ENCODE peak calls at places on chromosomes 5 and 9, in five cellular contexts. J, N, S, P and D are unnamed samples.

GRCh38 chr5:54159837-54160215 is 150.5 kb downstream of the ARL15 start:
- DNase-seq in J (no peak), N (no peak), S (no peak), P (no peak), D (no peak)

GRCh38 chr5:159316519-159317383 is 13.5 kb downstream of the IL12B start:
- DNase-seq in J (peak; percentile 41), N (peak; percentile 21), S (no peak), P (peak; percentile 52), D (no peak)

GRCh38 chr9:130417602-130418001 is 27.2 kb upstream of the ASS1 start:
- DNase-seq in J (no peak), N (no peak), S (no peak), P (no peak), D (no peak)

GRCh38 chr5:175336781-175337180 is 107.2 kb downstream of the DRD1 start:
- DNase-seq in J (no peak), N (no peak), S (no peak), P (no peak), D (no peak)

GRCh38 chr9:109255394-109255793 is 65.5 kb downstream of the EPB41L4B start:
- DNase-seq in J (no peak), N (no peak), S (no peak), P (no peak), D (no peak)

GRCh38 chr5:149936700-149937091 is 7.9 kb downstream of the PDE6A start:
- DNase-seq in J (no peak), N (no peak), S (no peak), P (no peak), D (no peak)

GRCh38 chr5:142109356-142110045 is 922 bp downstream of the NDFIP1 start:
- DNase-seq in J (peak; percentile 14), N (no peak), S (no peak), P (no peak), D (no peak)

GRCh38 chr5:132777209-132778069 is at the start of gene SEPTIN8:
- DNase-seq in J (peak; percentile 59), N (peak; percentile 32), S (no peak), P (peak; percentile 55), D (no peak)

GRCh38 chr9:134892820-134893420 is 12.3 kb downstream of the FCN2 start:
- DNase-seq in J (no peak), N (no peak), S (no peak), P (peak; percentile 4), D (no peak)

GRCh38 chr5:59765446-59765845 is 128.1 kb downstream of the PDE4D start:
- DNase-seq in J (no peak), N (no peak), S (no peak), P (no peak), D (no peak)

GRCh38 chr5:17436766-17437221 is 61.2 kb upstream of the TAF11L2 start:
- DNase-seq in J (no peak), N (no peak), S (peak; percentile 84), P (no peak), D (peak; percentile 48)

GRCh38 chr5:138352071-138352721 is at the start of gene KDM3B:
- DNase-seq in J (peak; percentile 91), N (peak; percentile 61), S (peak; percentile 60), P (peak; percentile 89), D (no peak)

GRCh38 chr5:113935453-113935852 is 422.0 kb downstream of the YTHDC2 start:
- DNase-seq in J (no peak), N (no peak), S (no peak), P (no peak), D (no peak)

GRCh38 chr5:16519435-16519834 is 53.8 kb upstream of the ZNF622 start:
- DNase-seq in J (no peak), N (no peak), S (no peak), P (no peak), D (no peak)

GRCh38 chr5:177271113-177271512 is 32.4 kb downstream of the RAB24 start:
- DNase-seq in J (no peak), N (no peak), S (no peak), P (no peak), D (no peak)

GRCh38 chr5:173527671-173528070 is 88.8 kb downstream of the BOD1 start:
- DNase-seq in J (no peak), N (no peak), S (no peak), P (no peak), D (no peak)

GRCh38 chr9:35718726-35719511 is 13.1 kb downstream of the TLN1 start:
- DNase-seq in J (no peak), N (no peak), S (no peak), P (no peak), D (no peak)

GRCh38 chr5:162485666-162486292 is 418.2 kb downstream of the GABRG2 start:
- DNase-seq in J (no peak), N (no peak), S (no peak), P (no peak), D (no peak)

GRCh38 chr9:126793686-126794417 is 11.0 kb upstream of the ZBTB43 start:
- DNase-seq in J (no peak), N (no peak), S (no peak), P (no peak), D (no peak)

GRCh38 chr5:66960373-66961137 is 236.0 kb downstream of the CD180 start:
- DNase-seq in J (peak; percentile 46), N (no peak), S (no peak), P (peak; percentile 31), D (no peak)

GRCh38 chr5:52010430-52010829 is 627.2 kb downstream of the ISL1 start:
- DNase-seq in J (no peak), N (no peak), S (no peak), P (no peak), D (no peak)

GRCh38 chr9:93007529-93008058 is 50.9 kb upstream of the SUSD3 start:
- DNase-seq in J (no peak), N (no peak), S (no peak), P (no peak), D (no peak)

GRCh38 chr5:86465052-86465838 is 152.5 kb upstream of the COX7C start:
- DNase-seq in J (no peak), N (no peak), S (no peak), P (no peak), D (no peak)

GRCh38 chr5:138654281-138654867 is 79.2 kb upstream of the HSPA9 start:
- DNase-seq in J (no peak), N (no peak), S (peak; percentile 8), P (no peak), D (no peak)

GRCh38 chr5:153704110-153704509 is 213.6 kb downstream of the GRIA1 start:
- DNase-seq in J (no peak), N (no peak), S (no peak), P (no peak), D (no peak)

GRCh38 chr5:130871346-130872086 is 293.5 kb downstream of the HINT1 start:
- DNase-seq in J (peak; percentile 21), N (no peak), S (no peak), P (peak; percentile 26), D (no peak)

GRCh38 chr5:14739538-14739937 is 75.0 kb downstream of the OTULIN start:
- DNase-seq in J (no peak), N (no peak), S (no peak), P (no peak), D (no peak)

GRCh38 chr5:111755942-111756353 is 1.0 kb downstream of the NREP start:
- DNase-seq in J (no peak), N (no peak), S (no peak), P (no peak), D (no peak)

GRCh38 chr5:126422994-126423788 is at the start of gene GRAMD2B:
- DNase-seq in J (peak; percentile 86), N (peak; percentile 91), S (no peak), P (peak; percentile 86), D (peak; percentile 42)

GRCh38 chr5:54725391-54726280 is 208.1 kb downstream of the SNX18 start:
- DNase-seq in J (no peak), N (no peak), S (no peak), P (no peak), D (no peak)

GRCh38 chr9:82133973-82134372 is 145.4 kb downstream of the SPATA31D1 start:
- DNase-seq in J (no peak), N (no peak), S (no peak), P (no peak), D (no peak)

GRCh38 chr5:5025774-5026406 is 114.2 kb upstream of the ADAMTS16 start:
- DNase-seq in J (no peak), N (no peak), S (no peak), P (no peak), D (no peak)

GRCh38 chr5:107814183-107814582 is 143.4 kb upstream of the EFNA5 start:
- DNase-seq in J (no peak), N (no peak), S (no peak), P (no peak), D (no peak)

GRCh38 chr5:107817951-107818350 is 147.2 kb upstream of the EFNA5 start:
- DNase-seq in J (no peak), N (no peak), S (no peak), P (no peak), D (no peak)

GRCh38 chr5:107815109-107815508 is 144.4 kb upstream of the EFNA5 start:
- DNase-seq in J (no peak), N (no peak), S (no peak), P (no peak), D (no peak)

GRCh38 chr5:107820339-107820880 is 149.7 kb upstream of the EFNA5 start:
- DNase-seq in J (no peak), N (no peak), S (no peak), P (no peak), D (no peak)

GRCh38 chr5:107817436-107817835 is 146.7 kb upstream of the EFNA5 start:
- DNase-seq in J (no peak), N (no peak), S (no peak), P (no peak), D (no peak)
- TF ChIP-seq POLR2AphosphoS5 in J (no peak), N (no peak), S (no peak), P (no peak), D (no peak)

GRCh38 chr9:22623236-22623635 is 176.6 kb downstream of the DMRTA1 start:
- DNase-seq in J (no peak), N (no peak), S (no peak), P (no peak), D (no peak)
- TF ChIP-seq POLR2AphosphoS5 in J (no peak), N (no peak), S (no peak), P (no peak), D (no peak)

GRCh38 chr9:114953917-114954316 is 23.5 kb upstream of the TNFSF8 start:
- DNase-seq in J (peak; percentile 18), N (peak; percentile 60), S (peak; percentile 78), P (no peak), D (peak; percentile 98)
- TF ChIP-seq POLR2AphosphoS5 in J (peak; percentile 67), N (peak; percentile 83), S (peak; percentile 31), P (no peak), D (peak; percentile 67)

DNA sequence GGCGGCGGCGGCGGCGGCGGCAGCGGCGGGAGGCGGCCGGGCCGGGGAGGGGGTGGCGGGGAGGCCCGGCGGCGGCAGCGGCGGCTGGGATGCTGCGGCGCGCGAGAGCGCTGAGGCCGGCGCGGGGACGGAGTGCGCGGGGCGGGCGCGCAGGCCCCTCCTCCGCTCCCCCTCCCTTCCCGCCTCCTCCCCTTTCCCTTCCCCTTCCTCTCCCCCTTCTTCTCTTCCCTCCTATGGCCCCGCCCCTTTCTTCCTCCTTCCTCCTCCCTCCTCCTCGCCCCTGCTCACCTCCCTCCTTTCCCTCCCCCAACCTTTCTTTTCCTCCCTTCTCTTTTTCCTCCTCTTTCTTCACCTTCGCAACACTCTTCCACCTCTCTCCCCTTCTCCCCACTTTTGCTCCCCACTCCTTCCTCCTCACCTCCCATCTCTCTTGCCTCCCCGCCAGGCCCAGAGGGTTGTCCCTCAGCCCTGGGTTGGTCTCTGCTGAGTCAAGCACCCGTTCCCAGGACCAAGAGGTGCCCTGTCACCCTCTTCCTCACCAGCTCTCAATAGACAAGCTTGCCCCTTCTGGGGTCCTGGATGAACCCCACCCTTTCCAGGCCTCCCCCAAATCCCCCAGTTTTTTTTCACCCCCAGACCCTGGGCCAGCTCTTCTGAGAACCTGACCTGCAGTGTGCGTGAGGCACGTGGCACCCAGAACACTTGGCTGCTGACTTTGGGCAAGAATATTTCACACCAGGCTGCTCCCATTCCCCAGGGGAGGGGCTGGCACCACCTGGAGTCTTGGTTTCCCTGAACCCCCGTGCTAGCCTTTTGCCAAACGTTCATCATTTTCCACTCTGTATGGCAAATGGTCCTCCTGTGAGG is at the start of gene SEMA4D:
- DNase-seq in J (peak; percentile 85), N (peak; percentile 86), S (peak; percentile 85), P (peak; percentile 84), D (no peak)
- TF ChIP-seq POLR2AphosphoS5 in J (no peak), N (no peak), S (no peak), P (no peak), D (no peak)